ENCODE peak calls at places on chromosome 9, in eight cellular contexts. V is AG10803, Z is uterus, P is foreskin fibroblast, D is tibial artery, T is neural crest cell, W is cardiac muscle cell, Q is spleen. F is an unnamed sample.

GRCh38 chr9:121771851-121772599 is 120.6 kb downstream of the DAB2IP start:
- DNase-seq in D (no peak), Z (peak), P (no peak), Q (peak), V (no peak), T (no peak), W (no peak), F (no peak)

GRCh38 chr9:12272471-12273072 is 420.6 kb upstream of the TYRP1 start:
- DNase-seq in Q (no peak), P (no peak), V (no peak), D (no peak), T (no peak), W (no peak), Z (no peak), F (no peak)

GRCh38 chr9:9855503-9856078 is 757.2 kb downstream of the PTPRD start:
- DNase-seq in W (no peak), P (no peak), Q (peak), D (no peak), V (no peak), T (no peak), Z (no peak), F (no peak)

GRCh38 chr9:93830606-93831005 is 124.5 kb downstream of the BARX1 start:
- DNase-seq in P (no peak), Q (no peak), T (no peak), W (no peak), D (no peak), V (no peak), Z (no peak), F (no peak)

GRCh38 chr9:121220996-121221671 is 19.5 kb upstream of the RAB14 start:
- DNase-seq in P (no peak), V (no peak), T (no peak), Z (no peak), Q (no peak), D (no peak), W (no peak), F (no peak)

GRCh38 chr9:98329281-98329680 is 73.8 kb upstream of the TBC1D2 start:
- DNase-seq in D (no peak), Z (no peak), P (no peak), T (no peak), W (no peak), V (no peak), Q (peak), F (no peak)

GRCh38 chr9:99038396-99038795 is 66.5 kb upstream of the TGFBR1 start:
- DNase-seq in W (no peak), D (no peak), V (peak), Q (no peak), Z (no peak), P (no peak), T (no peak), F (no peak)

GRCh38 chr9:110526426-110526825 is 53.1 kb downstream of the SVEP1 start:
- DNase-seq in Q (no peak), V (peak), W (peak), P (peak), T (no peak), D (no peak), Z (no peak), F (no peak)

GRCh38 chr9:76759726-76760125 is 4.5 kb upstream of the PCA3 start:
- DNase-seq in V (no peak), W (no peak), T (no peak), P (no peak), D (peak), Z (no peak), Q (peak), F (no peak)

GRCh38 chr9:137558127-137558526 is 6.4 kb downstream of the MRPL41 start:
- DNase-seq in W (no peak), Z (no peak), P (no peak), D (no peak), V (no peak), T (no peak), Q (no peak), F (no peak)

GRCh38 chr9:35907732-35908483 is 1.4 kb upstream of the SPAAR start:
- DNase-seq in T (no peak), P (peak), W (peak), Z (peak), D (peak), V (peak), Q (no peak), F (no peak)

GRCh38 chr9:79477955-79478751 is 93.6 kb upstream of the TLE4 start:
- DNase-seq in W (peak), Q (no peak), D (peak), T (peak), Z (no peak), P (no peak), V (peak), F (no peak)

GRCh38 chr9:96487030-96487396 is 37.0 kb downstream of the HABP4 start:
- DNase-seq in W (no peak), T (no peak), V (no peak), Z (no peak), Q (no peak), D (no peak), P (no peak), F (no peak)

DNA sequence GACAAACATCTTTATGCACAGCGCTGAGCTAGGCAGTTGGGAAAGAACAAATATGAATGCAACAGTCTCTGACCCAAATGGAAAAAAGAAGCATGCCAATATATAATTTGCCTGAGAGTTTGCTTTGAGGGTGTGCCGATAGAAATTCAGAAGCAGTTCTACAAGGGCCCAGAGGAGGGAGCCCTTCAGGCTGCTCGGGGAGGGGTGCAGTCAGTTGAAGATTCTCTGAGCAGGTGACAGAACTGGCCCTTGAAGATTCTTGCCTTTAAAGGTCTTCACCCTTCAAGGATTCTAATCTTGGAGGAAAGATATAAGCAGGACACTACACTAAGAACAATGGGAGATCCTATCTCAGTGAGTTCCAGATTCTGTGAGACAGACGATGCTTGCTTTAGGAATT is 3.7 kb upstream of the PAPPA start:
- DNase-seq in T (peak), W (no peak), P (no peak), V (no peak), Z (peak), D (no peak), Q (no peak), F (no peak)
- TF ChIP-seq CTCF in T (peak), W (peak), P (peak), V (peak), Z (peak), D (peak), Q (no peak), F (no peak)

DNA sequence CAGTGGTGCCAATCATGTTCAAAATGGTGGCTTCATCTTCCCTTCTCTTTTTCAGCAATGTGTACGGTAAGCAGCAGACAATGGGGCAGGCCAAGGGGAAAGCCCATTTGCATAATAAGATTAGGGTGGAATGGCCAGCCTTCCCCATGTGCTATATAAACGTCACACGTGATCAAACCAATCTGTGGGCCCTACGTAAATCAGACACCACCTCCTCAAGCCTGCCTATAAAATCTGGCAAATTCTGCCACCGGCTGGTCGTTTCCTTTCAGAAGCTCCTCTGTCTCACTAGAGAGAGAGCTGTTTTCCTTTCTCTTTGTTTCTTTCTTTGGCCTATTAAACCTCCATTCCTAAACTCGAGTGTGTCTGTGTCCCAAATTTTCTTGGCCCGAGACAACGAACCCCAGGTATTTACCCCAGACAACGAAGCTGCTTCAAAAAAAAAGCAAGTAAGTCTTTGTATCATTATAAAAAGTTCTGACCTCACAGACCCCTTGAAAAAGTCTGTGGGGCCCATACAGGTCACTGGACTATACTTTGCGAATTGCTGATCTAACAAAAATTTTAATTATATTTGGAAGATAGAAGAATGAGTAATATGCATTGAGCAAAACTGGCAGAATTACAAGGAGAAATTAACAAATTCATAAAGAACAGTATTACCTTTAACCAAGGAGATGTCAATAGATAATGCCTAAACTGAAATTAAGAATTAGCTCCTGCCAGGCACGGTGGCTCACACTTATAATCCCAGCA is 15.2 kb downstream of the ZBTB5 start:
- DNase-seq in Q (no peak), T (no peak), P (no peak), D (no peak), W (no peak), Z (no peak), V (no peak), F (no peak)
- TF ChIP-seq CTCF in Q (no peak), T (no peak), P (no peak), D (no peak), W (no peak), Z (no peak), V (no peak), F (no peak)

DNA sequence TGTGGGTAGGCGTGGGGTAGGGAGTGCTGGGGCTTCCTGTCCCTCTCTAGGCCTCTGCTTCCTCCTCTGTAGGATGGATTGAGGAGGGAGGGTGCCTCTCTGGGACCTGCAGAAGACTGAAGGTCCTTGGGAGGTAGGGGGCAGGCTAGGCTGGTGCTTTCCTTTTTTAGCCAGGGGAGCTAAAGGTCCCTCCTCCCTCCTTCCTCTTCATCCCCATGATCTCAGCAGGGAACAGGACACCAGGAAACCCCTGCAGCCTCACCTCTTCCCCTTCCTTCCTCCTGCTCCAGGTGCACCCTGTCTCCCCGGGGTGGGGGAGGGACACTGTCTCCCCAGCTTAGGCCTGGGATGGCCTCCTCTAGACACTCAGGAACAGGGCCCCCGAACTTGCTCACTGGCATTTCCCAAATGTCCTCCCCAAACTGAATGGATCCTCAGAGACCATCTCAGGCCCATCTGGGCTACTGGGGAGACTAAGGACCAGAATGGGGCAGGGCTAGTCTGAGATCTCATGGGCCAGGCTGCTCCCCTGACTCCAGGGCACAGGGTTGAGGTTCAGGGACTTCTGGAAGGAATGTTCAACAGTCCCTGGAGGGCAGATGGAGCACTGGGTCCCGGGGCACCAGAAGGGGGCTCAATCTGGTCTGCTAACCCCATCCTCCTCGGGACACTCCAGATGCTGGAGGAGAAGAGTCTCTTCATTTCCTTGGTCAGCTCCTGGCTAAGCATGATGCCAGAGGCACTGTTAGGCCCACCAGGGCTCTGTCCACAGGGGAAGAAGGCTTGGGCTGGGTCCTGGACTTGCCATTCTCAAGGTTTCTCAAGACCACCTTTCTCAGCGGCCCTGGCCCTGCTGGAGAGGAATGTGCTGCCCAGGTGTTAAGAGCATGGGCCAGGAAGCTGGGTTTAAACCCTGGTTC is 8.2 kb downstream of the SH2D3C start:
- DNase-seq in Z (no peak), P (no peak), D (no peak), V (no peak), T (no peak), W (peak), Q (peak), F (no peak)
- TF ChIP-seq CTCF in Z (no peak), P (no peak), D (no peak), V (no peak), T (no peak), W (no peak), Q (no peak), F (no peak)

DNA sequence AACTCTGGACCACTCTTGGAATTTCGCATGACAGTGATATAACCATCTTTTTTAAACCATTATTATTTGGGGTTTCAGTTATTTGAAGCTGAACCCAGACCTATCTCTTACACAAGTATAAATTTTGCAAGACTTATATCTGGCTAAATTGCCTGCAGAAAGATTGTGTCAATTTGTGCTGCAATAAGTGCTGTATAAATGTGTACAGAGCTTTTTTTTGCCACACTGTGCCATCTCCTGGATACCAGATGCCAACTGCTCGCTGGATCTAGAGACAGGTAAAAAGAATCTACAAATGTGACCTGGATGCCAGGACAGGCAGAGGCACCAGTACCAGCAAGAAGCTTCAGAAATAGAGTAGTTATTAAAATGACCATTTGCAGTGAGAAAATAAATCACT is 25.9 kb upstream of the TTC39B start:
- DNase-seq in W (no peak), V (no peak), D (no peak), P (no peak), Q (no peak), Z (no peak), T (no peak), F (no peak)
- TF ChIP-seq CTCF in W (no peak), V (no peak), D (no peak), P (no peak), Q (no peak), Z (no peak), T (no peak), F (no peak)

GRCh38 chr9:75588808-75589207 is 301.7 kb upstream of the PCSK5 start:
- DNase-seq in W (no peak), D (no peak), Z (no peak), T (no peak), P (no peak), V (no peak), Q (no peak), F (no peak)
- TF ChIP-seq CTCF in W (no peak), D (peak), Z (no peak), T (peak), P (no peak), V (peak), Q (no peak), F (no peak)

GRCh38 chr9:83036043-83036442 is 26.9 kb downstream of the RASEF start:
- DNase-seq in D (no peak), Q (no peak), W (no peak), Z (no peak), P (no peak), V (no peak), T (no peak), F (no peak)
- TF ChIP-seq CTCF in D (no peak), Q (no peak), W (no peak), Z (no peak), P (no peak), V (no peak), T (no peak), F (no peak)

GRCh38 chr9:119961774-119962408 is 592.7 kb upstream of the BRINP1 start:
- DNase-seq in Q (no peak), D (no peak), W (peak), V (no peak), P (peak), Z (no peak), T (peak), F (no peak)
- TF ChIP-seq CTCF in Q (peak), D (peak), W (peak), V (peak), P (peak), Z (no peak), T (peak), F (no peak)

DNA sequence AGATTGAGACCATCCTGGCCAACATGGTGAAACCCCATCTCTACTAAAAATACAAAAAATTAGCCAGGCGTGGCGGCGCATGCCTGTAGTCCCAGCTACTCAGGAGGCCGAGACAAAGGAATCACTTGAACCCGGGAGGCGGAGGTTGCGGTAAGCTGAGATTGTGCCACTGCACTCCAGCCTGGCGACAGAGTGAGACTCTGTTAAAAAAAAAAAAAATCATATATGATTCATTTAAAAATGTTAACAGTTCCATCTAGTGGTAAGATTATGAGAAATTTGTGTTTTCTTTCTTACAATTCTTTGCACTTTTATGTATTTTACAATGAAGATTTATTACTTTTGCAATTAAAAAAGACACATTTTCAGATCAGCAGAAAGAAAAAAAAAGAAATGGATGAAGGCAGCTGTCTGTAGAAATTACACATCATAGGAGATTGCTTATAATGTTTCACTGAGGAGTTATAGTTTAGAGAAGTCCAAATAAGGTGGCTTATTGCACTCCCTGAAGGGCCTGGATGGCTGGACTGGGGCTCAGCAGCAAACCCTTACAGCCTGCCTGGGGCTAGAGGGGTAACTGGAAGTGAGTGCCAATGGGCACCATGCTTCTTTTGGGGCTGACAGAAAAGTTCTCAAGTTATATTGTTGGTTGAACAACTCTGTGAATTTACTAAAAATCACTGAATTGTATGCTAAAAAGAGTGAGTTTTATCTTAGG is 20.2 kb downstream of the C9orf153 start:
- DNase-seq in V (no peak), Z (no peak), P (no peak), W (peak), D (no peak), T (no peak), Q (no peak), F (no peak)
- TF ChIP-seq CTCF in V (no peak), Z (no peak), P (no peak), W (peak), D (no peak), T (no peak), Q (no peak), F (no peak)